ENCODE peak calls at places on chromosome 2, in seven cellular contexts. N, P, K, O, I, Y and D are unnamed samples.
A peak's percentile ranks its signal among the peaks of the same experiment; 100 is the strongest.

GRCh38 chr2:112754562-112754961 is 9.8 kb downstream of the CKAP2L start:
- DNase-seq in I (no peak), P (no peak), N (no peak), K (no peak), Y (no peak), O (no peak), D (no peak)

GRCh38 chr2:37005118-37005868 is 39.0 kb upstream of the STRN start:
- DNase-seq in Y (no peak), N (peak; percentile 58), P (peak; percentile 21), K (no peak), O (no peak), I (no peak), D (peak; percentile 11)

GRCh38 chr2:127479219-127479825 is 47.0 kb downstream of the IWS1 start:
- DNase-seq in O (no peak), P (no peak), K (no peak), Y (peak; percentile 39), N (peak; percentile 78), I (no peak), D (no peak)

GRCh38 chr2:98476192-98476868 is 31.7 kb downstream of the INPP4A start:
- DNase-seq in Y (no peak), P (peak; percentile 52), I (no peak), N (no peak), K (no peak), O (no peak), D (no peak)

GRCh38 chr2:239927424-239927981 is 97.6 kb downstream of the NDUFA10 start:
- DNase-seq in N (peak; percentile 55), O (peak; percentile 55), Y (peak; percentile 67), K (no peak), I (peak; percentile 5), P (no peak), D (peak; percentile 66)

GRCh38 chr2:213101686-213102460 is 49.5 kb downstream of the IKZF2 start:
- DNase-seq in P (no peak), K (no peak), N (no peak), O (no peak), I (no peak), Y (no peak), D (no peak)

GRCh38 chr2:121376851-121377250 is 91.8 kb upstream of the TFCP2L1 start:
- DNase-seq in I (no peak), O (no peak), P (no peak), Y (no peak), K (no peak), N (peak; percentile 48), D (no peak)

GRCh38 chr2:178273787-178274360 is 79.6 kb downstream of the OSBPL6 start:
- DNase-seq in O (no peak), Y (no peak), P (no peak), K (no peak), I (no peak), N (no peak), D (no peak)

GRCh38 chr2:67142741-67143140 is 254.4 kb upstream of the ETAA1 start:
- DNase-seq in N (no peak), O (no peak), Y (no peak), P (no peak), K (no peak), I (no peak), D (no peak)

GRCh38 chr2:10267036-10267435 is 35.7 kb upstream of the HPCAL1 start:
- DNase-seq in I (peak; percentile 1), P (peak; percentile 5), O (peak; percentile 46), Y (no peak), N (no peak), K (no peak), D (no peak)

GRCh38 chr2:85843543-85843942 is 45.2 kb downstream of the ST3GAL5 start:
- DNase-seq in P (no peak), I (no peak), K (no peak), N (no peak), Y (no peak), O (no peak), D (peak; percentile 27)

GRCh38 chr2:106097370-106098000 is 96.6 kb downstream of the UXS1 start:
- DNase-seq in P (no peak), I (no peak), N (no peak), Y (no peak), K (no peak), O (no peak), D (no peak)

GRCh38 chr2:106099691-106100090 is 94.4 kb downstream of the UXS1 start:
- DNase-seq in I (no peak), K (no peak), O (no peak), N (no peak), P (no peak), Y (no peak), D (no peak)

GRCh38 chr2:106096446-106097369 is 97.4 kb downstream of the UXS1 start:
- DNase-seq in P (no peak), N (no peak), K (no peak), O (no peak), I (no peak), Y (no peak), D (no peak)

GRCh38 chr2:106098664-106099063 is 95.4 kb downstream of the UXS1 start:
- DNase-seq in I (no peak), O (no peak), K (no peak), Y (no peak), P (no peak), N (no peak), D (no peak)

DNA sequence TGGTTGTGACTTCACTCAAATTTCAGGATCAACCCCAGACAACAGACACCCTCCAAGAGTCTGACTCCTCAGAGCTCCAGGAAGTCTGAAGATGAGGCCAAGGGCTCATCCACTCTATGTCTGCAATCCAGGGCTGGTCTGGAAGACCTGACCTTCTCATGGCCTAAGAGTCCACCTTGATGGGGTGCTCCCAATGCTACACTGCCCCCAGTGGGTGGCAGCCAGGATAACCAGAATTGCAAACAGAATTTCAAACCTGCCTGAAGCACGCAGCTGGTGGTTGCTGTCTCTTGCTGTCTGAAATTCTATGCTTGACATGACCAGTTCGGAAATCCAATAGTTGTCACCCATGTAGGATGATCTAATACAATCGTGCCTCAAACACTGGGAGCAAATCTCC is 96.0 kb downstream of the UXS1 start:
- DNase-seq in P (no peak), O (no peak), K (no peak), I (no peak), N (peak; percentile 44), Y (no peak), D (peak; percentile 30)
- TF ChIP-seq CTCF in P (no peak), O (peak; percentile 77), K (no peak), I (peak; percentile 32), N (peak; percentile 55), Y (peak; percentile 37), D (peak; percentile 35)

GRCh38 chr2:12618576-12618975 is 98.2 kb upstream of the TRIB2 start:
- DNase-seq in O (no peak), Y (no peak), P (no peak), I (no peak), K (no peak), N (no peak), D (no peak)

GRCh38 chr2:12620759-12621158 is 96.0 kb upstream of the TRIB2 start:
- DNase-seq in I (no peak), K (no peak), N (no peak), Y (no peak), O (no peak), P (no peak), D (no peak)

GRCh38 chr2:12617366-12617765 is 99.4 kb upstream of the TRIB2 start:
- DNase-seq in I (no peak), P (no peak), K (no peak), N (no peak), Y (no peak), O (no peak), D (no peak)

GRCh38 chr2:12617853-12618252 is 98.9 kb upstream of the TRIB2 start:
- DNase-seq in Y (no peak), P (no peak), K (no peak), O (no peak), N (no peak), I (no peak), D (no peak)

GRCh38 chr2:12619975-12620374 is 96.8 kb upstream of the TRIB2 start:
- DNase-seq in K (no peak), P (no peak), O (no peak), N (peak; percentile 84), I (no peak), Y (peak; percentile 80), D (no peak)
- TF ChIP-seq CTCF in K (no peak), P (no peak), O (no peak), N (no peak), I (no peak), Y (no peak), D (no peak)

GRCh38 chr2:19312949-19313348 is 45.5 kb downstream of the OSR1 start:
- DNase-seq in I (no peak), P (no peak), O (no peak), N (peak; percentile 54), Y (no peak), K (no peak), D (peak; percentile 23)
- TF ChIP-seq CTCF in I (no peak), P (no peak), O (peak; percentile 71), N (peak; percentile 53), Y (peak; percentile 64), K (no peak), D (no peak)

DNA sequence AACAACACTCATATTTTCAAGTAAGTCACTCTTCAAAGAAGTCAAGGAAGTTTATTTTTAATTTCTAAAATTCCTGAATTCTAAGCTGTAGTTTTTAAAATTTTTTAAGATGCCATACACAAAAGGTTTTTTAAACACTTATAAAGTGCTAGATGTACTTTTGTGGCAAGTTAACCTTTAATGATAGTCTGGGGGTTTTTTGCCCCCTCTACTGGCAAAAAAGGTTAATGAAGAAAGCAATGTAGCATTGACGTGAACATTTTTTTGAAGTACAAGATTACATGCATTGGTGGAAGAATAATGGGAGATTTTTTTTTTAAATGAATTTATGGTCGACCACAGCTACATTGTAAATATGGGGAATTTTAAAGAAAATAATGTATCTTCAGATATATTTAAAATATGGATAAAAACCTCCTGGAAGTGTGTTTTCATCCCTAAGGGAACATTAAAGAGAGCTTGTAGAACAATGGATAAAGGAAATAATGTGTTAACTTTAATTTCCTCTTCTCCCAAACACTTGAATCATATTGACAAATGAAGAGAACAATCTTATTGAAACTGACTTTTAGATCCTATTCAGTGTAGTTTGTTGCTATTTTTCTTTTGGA is 12.6 kb downstream of the ITPRID2 start:
- DNase-seq in K (no peak), N (peak; percentile 63), Y (no peak), O (no peak), P (no peak), I (no peak), D (no peak)
- TF ChIP-seq CTCF in K (peak; percentile 25), N (peak; percentile 57), Y (peak; percentile 50), O (peak; percentile 87), P (peak; percentile 42), I (peak; percentile 60), D (peak; percentile 59)

DNA sequence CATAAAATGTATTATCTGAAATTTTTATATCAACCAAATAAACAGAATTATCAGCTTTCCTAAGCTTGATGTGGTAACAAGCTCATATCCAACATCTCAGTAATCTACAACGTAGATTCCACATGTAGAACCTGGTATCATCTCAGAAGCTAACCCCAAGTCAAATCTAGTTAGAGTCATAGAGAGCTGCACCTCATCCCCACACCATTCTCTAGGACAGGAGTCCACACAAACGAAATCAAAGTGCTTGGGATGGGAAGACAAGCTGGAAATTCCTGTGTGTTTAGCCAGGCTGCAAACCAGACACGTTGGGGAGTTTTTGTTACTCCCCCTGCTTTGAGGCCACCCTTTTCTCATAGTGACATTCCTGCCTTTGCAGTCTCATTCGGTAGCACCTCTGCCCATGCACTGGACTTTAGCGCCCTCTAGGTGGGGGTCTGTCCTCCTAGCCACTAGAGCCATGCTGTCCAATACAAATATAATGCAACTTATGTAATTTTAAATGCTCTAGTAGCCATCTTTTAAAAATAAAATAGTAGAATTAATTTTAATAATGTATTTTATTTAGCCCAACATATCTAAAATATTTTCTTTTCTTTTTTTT is 28.1 kb upstream of the SATB2 start:
- DNase-seq in K (peak; percentile 34), N (peak; percentile 62), I (no peak), Y (no peak), P (peak; percentile 82), O (no peak), D (peak; percentile 87)
- TF ChIP-seq CTCF in K (no peak), N (peak; percentile 71), I (no peak), Y (peak; percentile 86), P (peak; percentile 61), O (peak; percentile 83), D (peak; percentile 84)